ENCODE peak calls at places on chromosomes 7 and 10, in six cellular contexts. One of them, this sample, is unnamed.

GRCh38 chr7:69070476-69070875 is 527.8 kb upstream of the AUTS2 start:
- DNase-seq in body of pancreas: no peak
- DNase-seq in thyroid gland: no peak
- DNase-seq in Peyer's patch: no peak
- DNase-seq in esophagus squamous epithelium: no peak
- DNase-seq in foreskin keratinocyte: peak
- DNase-seq in this sample: no peak

GRCh38 chr7:21300692-21301091 is 127.2 kb upstream of the SP4 start:
- DNase-seq in body of pancreas: no peak
- DNase-seq in thyroid gland: no peak
- DNase-seq in Peyer's patch: no peak
- DNase-seq in esophagus squamous epithelium: no peak
- DNase-seq in foreskin keratinocyte: no peak
- DNase-seq in this sample: no peak

GRCh38 chr7:121023189-121023588 is 34.7 kb downstream of the CPED1 start:
- DNase-seq in body of pancreas: no peak
- DNase-seq in thyroid gland: no peak
- DNase-seq in Peyer's patch: no peak
- DNase-seq in esophagus squamous epithelium: no peak
- DNase-seq in foreskin keratinocyte: no peak
- DNase-seq in this sample: no peak

GRCh38 chr7:111137296-111138195 is 46.6 kb downstream of the LRRN3 start:
- DNase-seq in body of pancreas: no peak
- DNase-seq in thyroid gland: peak
- DNase-seq in Peyer's patch: no peak
- DNase-seq in esophagus squamous epithelium: no peak
- DNase-seq in foreskin keratinocyte: no peak
- DNase-seq in this sample: no peak

GRCh38 chr10:117518246-117518645 is 24.3 kb upstream of the EMX2 start:
- DNase-seq in body of pancreas: no peak
- DNase-seq in thyroid gland: no peak
- DNase-seq in Peyer's patch: peak
- DNase-seq in esophagus squamous epithelium: no peak
- DNase-seq in foreskin keratinocyte: no peak
- DNase-seq in this sample: no peak

GRCh38 chr10:95312986-95313495 is 22.2 kb upstream of the PDLIM1 start:
- DNase-seq in body of pancreas: no peak
- DNase-seq in thyroid gland: no peak
- DNase-seq in Peyer's patch: no peak
- DNase-seq in esophagus squamous epithelium: no peak
- DNase-seq in foreskin keratinocyte: no peak
- DNase-seq in this sample: no peak

GRCh38 chr7:17706734-17707133 is 233.6 kb downstream of the SNX13 start:
- DNase-seq in body of pancreas: peak
- DNase-seq in thyroid gland: peak
- DNase-seq in Peyer's patch: no peak
- DNase-seq in esophagus squamous epithelium: no peak
- DNase-seq in foreskin keratinocyte: no peak
- DNase-seq in this sample: peak

GRCh38 chr10:90857635-90858488 is at the start of gene HTR7:
- DNase-seq in body of pancreas: peak
- DNase-seq in thyroid gland: peak
- DNase-seq in Peyer's patch: peak
- DNase-seq in esophagus squamous epithelium: no peak
- DNase-seq in foreskin keratinocyte: no peak
- DNase-seq in this sample: peak

GRCh38 chr10:114648368-114648767 is 9.7 kb downstream of the ABLIM1 start:
- DNase-seq in body of pancreas: no peak
- DNase-seq in thyroid gland: no peak
- DNase-seq in Peyer's patch: no peak
- DNase-seq in esophagus squamous epithelium: no peak
- DNase-seq in foreskin keratinocyte: peak
- DNase-seq in this sample: no peak

GRCh38 chr7:78530351-78530750 is 731.8 kb downstream of the PHTF2 start:
- DNase-seq in body of pancreas: no peak
- DNase-seq in thyroid gland: no peak
- DNase-seq in Peyer's patch: no peak
- DNase-seq in esophagus squamous epithelium: no peak
- DNase-seq in foreskin keratinocyte: peak
- DNase-seq in this sample: no peak

GRCh38 chr7:111840528-111840927 is 278.2 kb upstream of the IMMP2L start:
- DNase-seq in body of pancreas: no peak
- DNase-seq in thyroid gland: no peak
- DNase-seq in Peyer's patch: no peak
- DNase-seq in esophagus squamous epithelium: no peak
- DNase-seq in foreskin keratinocyte: no peak
- DNase-seq in this sample: no peak

GRCh38 chr7:5451391-5451790 is 27.8 kb upstream of the TNRC18 start:
- DNase-seq in body of pancreas: no peak
- DNase-seq in thyroid gland: no peak
- DNase-seq in Peyer's patch: no peak
- DNase-seq in esophagus squamous epithelium: no peak
- DNase-seq in foreskin keratinocyte: no peak
- DNase-seq in this sample: no peak

GRCh38 chr7:115779561-115779960 is 251.0 kb downstream of the TFEC start:
- DNase-seq in body of pancreas: no peak
- DNase-seq in thyroid gland: no peak
- DNase-seq in Peyer's patch: no peak
- DNase-seq in esophagus squamous epithelium: no peak
- DNase-seq in foreskin keratinocyte: no peak
- DNase-seq in this sample: no peak

GRCh38 chr10:114520453-114520852 is 116.2 kb upstream of the AFAP1L2 start:
- DNase-seq in body of pancreas: no peak
- DNase-seq in thyroid gland: no peak
- DNase-seq in Peyer's patch: no peak
- DNase-seq in esophagus squamous epithelium: no peak
- DNase-seq in foreskin keratinocyte: peak
- DNase-seq in this sample: no peak

GRCh38 chr7:116356333-116356965 is 143.1 kb upstream of the CAV2 start:
- DNase-seq in body of pancreas: peak
- DNase-seq in thyroid gland: peak
- DNase-seq in Peyer's patch: no peak
- DNase-seq in esophagus squamous epithelium: no peak
- DNase-seq in foreskin keratinocyte: no peak
- DNase-seq in this sample: peak

GRCh38 chr10:17062493-17063487 is 66.8 kb downstream of the CUBN start:
- DNase-seq in body of pancreas: peak
- DNase-seq in thyroid gland: no peak
- DNase-seq in Peyer's patch: no peak
- DNase-seq in esophagus squamous epithelium: no peak
- DNase-seq in foreskin keratinocyte: peak
- DNase-seq in this sample: no peak

GRCh38 chr7:147756290-147756689 is 834.3 kb upstream of the C7orf33 start:
- DNase-seq in body of pancreas: no peak
- DNase-seq in thyroid gland: no peak
- DNase-seq in Peyer's patch: no peak
- DNase-seq in esophagus squamous epithelium: no peak
- DNase-seq in foreskin keratinocyte: no peak
- DNase-seq in this sample: no peak

GRCh38 chr10:65891073-65891981 is 1034.5 kb upstream of the LRRTM3 start:
- DNase-seq in body of pancreas: no peak
- DNase-seq in thyroid gland: peak
- DNase-seq in Peyer's patch: no peak
- DNase-seq in esophagus squamous epithelium: no peak
- DNase-seq in foreskin keratinocyte: no peak
- DNase-seq in this sample: no peak

GRCh38 chr7:41239596-41239995 is 463.3 kb downstream of the INHBA start:
- DNase-seq in body of pancreas: no peak
- DNase-seq in thyroid gland: no peak
- DNase-seq in Peyer's patch: no peak
- DNase-seq in esophagus squamous epithelium: no peak
- DNase-seq in foreskin keratinocyte: no peak
- DNase-seq in this sample: no peak

GRCh38 chr7:41244246-41244645 is 458.6 kb downstream of the INHBA start:
- DNase-seq in body of pancreas: no peak
- DNase-seq in thyroid gland: no peak
- DNase-seq in Peyer's patch: no peak
- DNase-seq in esophagus squamous epithelium: no peak
- DNase-seq in foreskin keratinocyte: no peak
- DNase-seq in this sample: no peak

GRCh38 chr7:41238851-41239331 is 464.0 kb downstream of the INHBA start:
- DNase-seq in body of pancreas: no peak
- DNase-seq in thyroid gland: no peak
- DNase-seq in Peyer's patch: no peak
- DNase-seq in esophagus squamous epithelium: no peak
- DNase-seq in foreskin keratinocyte: peak
- DNase-seq in this sample: no peak

GRCh38 chr7:41237956-41238355 is 464.9 kb downstream of the INHBA start:
- DNase-seq in body of pancreas: no peak
- DNase-seq in thyroid gland: no peak
- DNase-seq in Peyer's patch: no peak
- DNase-seq in esophagus squamous epithelium: no peak
- DNase-seq in foreskin keratinocyte: no peak
- DNase-seq in this sample: no peak

DNA sequence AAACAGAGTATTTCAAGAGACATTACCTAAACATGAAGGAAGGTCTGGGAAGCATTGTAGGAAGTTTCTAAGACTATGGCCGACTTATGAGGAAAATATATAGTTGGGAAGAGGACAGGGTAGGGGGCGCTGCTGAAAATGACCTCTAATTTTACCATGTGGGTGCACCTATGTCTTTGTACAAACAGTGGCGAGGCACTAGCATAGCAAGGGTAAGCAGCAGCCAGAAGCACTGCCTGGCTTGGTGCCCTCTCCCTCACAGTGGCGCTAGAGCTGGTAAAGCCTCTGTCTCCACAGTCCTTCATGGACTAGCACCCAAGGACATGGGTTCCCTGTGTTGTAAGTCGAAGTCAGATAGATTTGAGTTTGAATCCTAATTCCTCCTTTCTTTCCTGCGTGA is 461.2 kb downstream of the INHBA start:
- DNase-seq in body of pancreas: no peak
- DNase-seq in thyroid gland: no peak
- DNase-seq in Peyer's patch: no peak
- DNase-seq in esophagus squamous epithelium: no peak
- DNase-seq in foreskin keratinocyte: no peak
- DNase-seq in this sample: no peak
- H3K27ac ChIP-seq in body of pancreas: no peak
- H3K27ac ChIP-seq in thyroid gland: no peak
- H3K27ac ChIP-seq in Peyer's patch: no peak
- H3K27ac ChIP-seq in esophagus squamous epithelium: no peak
- H3K27ac ChIP-seq in foreskin keratinocyte: no peak
- H3K27ac ChIP-seq in this sample: no peak

DNA sequence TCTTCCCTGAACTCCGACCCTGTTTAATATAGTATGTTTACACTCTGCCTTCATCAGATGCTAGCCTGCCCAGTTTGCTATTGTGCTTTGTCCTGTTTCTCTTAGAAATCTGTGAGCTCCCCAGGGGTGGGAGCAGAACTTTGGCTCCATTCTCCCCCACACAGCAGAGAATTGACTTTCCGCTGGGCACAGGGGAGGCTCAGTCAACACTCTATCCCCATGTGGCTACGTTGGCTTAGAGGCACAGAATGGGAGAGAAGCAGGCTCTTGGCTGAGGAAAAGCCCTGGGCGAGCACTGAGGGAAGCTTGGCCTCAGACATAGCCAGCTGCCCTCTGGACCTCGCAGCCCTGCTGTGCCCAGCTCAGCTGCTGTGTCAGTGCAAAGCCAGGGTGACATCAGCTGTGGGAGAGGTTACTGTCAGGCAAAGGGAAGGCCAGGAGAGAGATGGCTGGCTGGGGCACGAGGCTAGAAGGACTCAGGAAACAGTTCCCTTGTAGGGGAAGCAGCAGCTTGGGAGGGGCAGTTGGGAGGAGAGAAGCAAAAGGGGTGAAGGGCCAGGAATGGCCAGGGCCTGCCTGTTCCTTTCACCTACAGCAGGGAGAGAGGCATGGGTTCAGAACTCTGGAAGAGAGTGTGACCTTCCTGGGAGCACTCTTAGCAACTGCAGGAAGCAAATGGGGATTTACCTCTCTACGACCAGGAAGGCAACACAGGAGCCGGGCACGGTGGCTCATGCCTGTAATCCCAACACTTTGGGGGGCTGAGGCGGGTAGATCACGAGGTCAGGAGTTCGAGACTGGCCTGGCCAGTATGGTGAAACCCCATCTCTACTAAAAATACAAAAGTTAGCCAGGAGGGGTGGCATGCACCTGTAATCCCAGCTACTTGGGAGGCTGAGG is 5.8 kb upstream of the SCD start:
- DNase-seq in body of pancreas: no peak
- DNase-seq in thyroid gland: peak
- DNase-seq in Peyer's patch: no peak
- DNase-seq in esophagus squamous epithelium: no peak
- DNase-seq in foreskin keratinocyte: no peak
- DNase-seq in this sample: peak
- H3K27ac ChIP-seq in body of pancreas: no peak
- H3K27ac ChIP-seq in thyroid gland: no peak
- H3K27ac ChIP-seq in Peyer's patch: no peak
- H3K27ac ChIP-seq in esophagus squamous epithelium: no peak
- H3K27ac ChIP-seq in foreskin keratinocyte: no peak
- H3K27ac ChIP-seq in this sample: peak

DNA sequence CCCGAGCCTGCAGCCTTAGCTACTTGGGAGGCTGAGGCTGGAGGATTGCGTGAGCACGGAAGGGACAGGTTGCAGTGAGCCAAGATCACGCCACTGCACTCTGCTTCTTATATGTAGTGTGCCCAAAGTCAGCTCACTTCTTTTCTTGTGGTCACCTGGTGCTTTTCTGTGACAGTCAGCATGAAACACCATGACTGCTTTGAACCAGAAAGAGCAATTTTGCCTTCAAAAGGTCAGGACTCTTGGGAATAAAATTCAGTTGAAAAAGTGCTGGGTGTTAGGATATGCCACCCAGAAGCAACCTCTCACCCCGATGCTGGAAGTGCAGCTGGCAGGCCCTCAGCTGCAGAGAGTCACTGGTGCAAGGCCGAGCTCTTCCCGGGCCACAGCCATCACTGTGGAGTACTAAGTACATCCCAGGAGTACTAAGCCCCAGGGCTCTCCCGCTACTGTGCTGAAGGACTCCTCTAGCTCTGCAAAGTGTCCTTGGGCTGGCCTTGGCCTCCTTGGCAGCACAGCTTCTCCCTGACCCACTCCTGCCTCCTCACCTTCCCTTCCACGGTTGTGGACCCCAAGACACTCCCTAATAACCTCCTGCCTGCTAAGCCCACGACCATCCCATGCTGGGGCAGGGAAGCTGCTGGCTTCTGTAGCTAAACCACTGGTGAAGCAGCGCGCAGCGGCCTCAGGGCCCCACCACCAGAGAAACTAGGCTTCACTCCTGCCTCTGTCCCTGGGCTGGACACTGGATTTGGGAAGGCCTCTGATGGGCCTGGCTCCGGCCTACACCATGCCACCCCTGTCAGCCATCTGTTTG is 17.6 kb upstream of the GDI2 start:
- DNase-seq in body of pancreas: no peak
- DNase-seq in thyroid gland: no peak
- DNase-seq in Peyer's patch: no peak
- DNase-seq in esophagus squamous epithelium: no peak
- DNase-seq in foreskin keratinocyte: no peak
- DNase-seq in this sample: no peak
- H3K27ac ChIP-seq in body of pancreas: no peak
- H3K27ac ChIP-seq in thyroid gland: no peak
- H3K27ac ChIP-seq in Peyer's patch: no peak
- H3K27ac ChIP-seq in esophagus squamous epithelium: no peak
- H3K27ac ChIP-seq in foreskin keratinocyte: no peak
- H3K27ac ChIP-seq in this sample: no peak

DNA sequence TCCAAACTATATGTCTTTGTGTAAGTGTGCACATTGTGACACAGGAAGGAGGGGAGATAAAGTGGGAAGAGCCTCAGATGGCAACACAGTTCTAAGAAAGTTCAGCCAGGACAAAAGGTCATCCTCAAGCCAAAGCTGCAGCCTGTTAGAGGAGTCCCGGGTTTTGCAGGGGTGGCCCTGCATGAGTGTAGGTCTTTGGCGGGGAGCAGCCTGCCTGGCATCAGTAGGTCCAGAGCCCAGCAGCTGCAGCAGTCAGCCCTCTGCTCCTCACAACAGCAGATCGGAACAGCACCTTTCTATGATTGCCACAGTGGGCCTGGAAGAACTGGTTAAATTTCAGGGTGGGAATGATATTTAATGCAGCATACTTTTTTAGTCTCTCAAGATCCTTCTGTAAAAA is 13.5 kb upstream of the VDAC2 start:
- DNase-seq in body of pancreas: no peak
- DNase-seq in thyroid gland: no peak
- DNase-seq in Peyer's patch: no peak
- DNase-seq in esophagus squamous epithelium: no peak
- DNase-seq in foreskin keratinocyte: no peak
- DNase-seq in this sample: no peak
- H3K27ac ChIP-seq in body of pancreas: no peak
- H3K27ac ChIP-seq in thyroid gland: no peak
- H3K27ac ChIP-seq in Peyer's patch: no peak
- H3K27ac ChIP-seq in esophagus squamous epithelium: peak
- H3K27ac ChIP-seq in foreskin keratinocyte: no peak
- H3K27ac ChIP-seq in this sample: no peak